ENCODE peak calls at places on chromosomes 7 and 10, in five cellular contexts. A is body of pancreas, N is spleen, L is suprapubic skin, R is uterus. J is an unnamed sample. For H3K36me3, the result is how much of the 10 kb centered on the place peaks cover.

GRCh38 chr10:34679177-34679576 is 135.9 kb downstream of the PARD3 start:
- DNase-seq in A (no peak), N (no peak), L (no peak), R (no peak), J (no peak)

GRCh38 chr7:84058311-84059076 is 136.1 kb downstream of the SEMA3A start:
- DNase-seq in A (no peak), N (no peak), L (no peak), R (no peak), J (no peak)

GRCh38 chr10:23412223-23412622 is 26.7 kb upstream of the OTUD1 start:
- DNase-seq in A (no peak), N (no peak), L (no peak), R (no peak), J (no peak)

GRCh38 chr7:83161851-83162401 is 758 bp downstream of the PCLO start:
- DNase-seq in A (no peak), N (no peak), L (no peak), R (no peak), J (no peak)

GRCh38 chr10:70602665-70603438 is at the start of gene PRF1:
- DNase-seq in A (peak), N (peak), L (no peak), R (no peak), J (no peak)

GRCh38 chr7:12296051-12296570 is 85.0 kb downstream of the TMEM106B start:
- DNase-seq in A (no peak), N (no peak), L (no peak), R (no peak), J (no peak)

GRCh38 chr7:119256446-119257131 is 1016.4 kb upstream of the KCND2 start:
- DNase-seq in A (no peak), N (no peak), L (no peak), R (no peak), J (no peak)

GRCh38 chr7:134742688-134743350 is 36.6 kb upstream of the CALD1 start:
- DNase-seq in A (peak), N (no peak), L (no peak), R (peak), J (no peak)

GRCh38 chr7:158432369-158433270 is 155.0 kb downstream of the PTPRN2 start:
- DNase-seq in A (peak), N (peak), L (no peak), R (no peak), J (no peak)

GRCh38 chr7:149727541-149728476 is 45.6 kb downstream of the ZNF467 start:
- DNase-seq in A (no peak), N (peak), L (no peak), R (no peak), J (peak)

GRCh38 chr10:14923972-14924371 is 29.9 kb downstream of the DCLRE1C start:
- DNase-seq in A (no peak), N (no peak), L (no peak), R (no peak), J (no peak)

GRCh38 chr10:29962451-29962850 is 96.9 kb downstream of the JCAD start:
- DNase-seq in A (no peak), N (no peak), L (no peak), R (no peak), J (no peak)

GRCh38 chr7:127383123-127383835 is 9.2 kb downstream of the ZNF800 start:
- DNase-seq in A (no peak), N (no peak), L (no peak), R (no peak), J (no peak)

GRCh38 chr7:97001656-97002554 is 3.4 kb upstream of the DLX6 start:
- DNase-seq in A (no peak), N (no peak), L (no peak), R (no peak), J (no peak)

GRCh38 chr7:78141533-78142281 is 343.1 kb downstream of the PHTF2 start:
- DNase-seq in A (no peak), N (no peak), L (no peak), R (no peak), J (no peak)

GRCh38 chr10:1041514-1041913 is 7.4 kb downstream of the IDI1 start:
- DNase-seq in A (no peak), N (no peak), L (no peak), R (no peak), J (no peak)

GRCh38 chr7:87364246-87364645 is 18.8 kb downstream of the CROT start:
- DNase-seq in A (no peak), N (no peak), L (no peak), R (no peak), J (no peak)

GRCh38 chr10:128018236-128018635 is 108.0 kb downstream of the MKI67 start:
- DNase-seq in A (no peak), N (no peak), L (no peak), R (no peak), J (no peak)

GRCh38 chr10:119431768-119432135 is 110.8 kb downstream of the RGS10 start:
- DNase-seq in A (no peak), N (no peak), L (no peak), R (no peak), J (no peak)
- H3K36me3 ChIP-seq in A (under half), N (half or more), L (under half), R (under half), J (under half)

GRCh38 chr7:65966167-65966566 is 15.8 kb downstream of the GUSB start:
- DNase-seq in A (no peak), N (peak), L (no peak), R (no peak), J (no peak)

GRCh38 chr7:65960351-65961074 is 21.5 kb downstream of the GUSB start:
- DNase-seq in A (no peak), N (peak), L (no peak), R (no peak), J (peak)

GRCh38 chr7:65967361-65968155 is 14.5 kb downstream of the GUSB start:
- DNase-seq in A (no peak), N (peak), L (no peak), R (no peak), J (no peak)

GRCh38 chr7:65962033-65962432 is 20.0 kb downstream of the GUSB start:
- DNase-seq in A (peak), N (peak), L (no peak), R (no peak), J (peak)
- TF ChIP-seq POLR2A in A (no peak), N (no peak), L (no peak), R (no peak), J (no peak)

DNA sequence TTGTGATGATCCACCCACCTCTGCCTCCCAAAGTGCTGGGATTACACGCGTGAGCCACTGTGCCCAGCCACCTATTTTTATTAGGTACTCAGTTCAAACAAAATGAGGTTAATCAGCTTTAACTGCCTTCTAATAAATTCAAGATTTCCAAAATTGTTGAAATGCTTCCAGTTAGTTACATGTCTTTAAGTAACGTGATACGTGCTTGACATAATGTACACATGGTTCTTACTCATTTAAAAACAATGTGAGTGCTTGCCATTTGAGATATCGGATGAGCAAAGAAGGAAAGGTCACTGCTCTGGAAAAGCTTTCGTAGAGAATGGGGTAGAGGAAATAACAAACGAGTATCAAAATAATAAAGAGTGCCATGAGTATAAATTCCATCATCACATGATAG is 83.6 kb downstream of the KMT2E start:
- DNase-seq in A (no peak), N (no peak), L (no peak), R (no peak), J (no peak)
- H3K36me3 ChIP-seq in A (under half), N (under half), L (under half), R (under half), J (under half)

GRCh38 chr10:114631678-114632417 is 26.2 kb downstream of the ABLIM1 start:
- DNase-seq in A (peak), N (peak), L (no peak), R (no peak), J (peak)
- TF ChIP-seq POLR2A in A (peak), N (no peak), L (peak), R (no peak), J (peak)

GRCh38 chr10:95049919-95050318 is 19.4 kb downstream of the CYP2C8 start:
- DNase-seq in A (no peak), N (no peak), L (no peak), R (no peak), J (no peak)
- H3K36me3 ChIP-seq in A (under half), N (under half), L (under half), R (under half), J (under half)

GRCh38 chr10:122130474-122131110 is 140.5 kb upstream of the BTBD16 start:
- DNase-seq in A (no peak), N (no peak), L (no peak), R (no peak), J (no peak)
- TF ChIP-seq POLR2A in A (no peak), N (no peak), L (no peak), R (no peak), J (no peak)